ENCODE peak calls at places on chromosomes 13 and 19, in five cellular contexts. R is PC-9, I is Peyer's patch, J is A549, K is transverse colon. H is an unnamed sample.

GRCh38 chr19:31610036-31610435 is 260.8 kb upstream of the TSHZ3 start:
- DNase-seq in R (no peak), I (no peak), J (no peak), K (no peak), H (no peak)

GRCh38 chr13:20969182-20969581 is 66.6 kb upstream of the XPO4 start:
- DNase-seq in R (peak), I (no peak), J (peak), K (no peak), H (peak)

GRCh38 chr13:61142506-61142905 is 273.1 kb downstream of the PCDH20 start:
- DNase-seq in R (no peak), I (no peak), J (no peak), K (no peak), H (no peak)

GRCh38 chr19:44796701-44797115 is 12.2 kb upstream of the BCAM start:
- DNase-seq in R (no peak), I (peak), J (peak), K (no peak), H (peak)

GRCh38 chr13:41601718-41602445 is 144.5 kb downstream of the RGCC start:
- DNase-seq in R (no peak), I (no peak), J (no peak), K (no peak), H (no peak)

GRCh38 chr13:86882835-86883234 is 788.3 kb upstream of the SLITRK5 start:
- DNase-seq in R (no peak), I (no peak), J (no peak), K (no peak), H (no peak)

GRCh38 chr13:41742917-41743552 is 217.9 kb downstream of the VWA8 start:
- DNase-seq in R (no peak), I (no peak), J (no peak), K (no peak), H (no peak)

GRCh38 chr13:30968734-30969335 is 36.4 kb downstream of the TEX26 start:
- DNase-seq in R (no peak), I (no peak), J (no peak), K (no peak), H (peak)

GRCh38 chr13:49210669-49211068 is 9.5 kb upstream of the MLNR start:
- DNase-seq in R (no peak), I (no peak), J (no peak), K (no peak), H (no peak)

GRCh38 chr19:34172661-34173144 is 399 bp downstream of the LSM14A start:
- DNase-seq in R (no peak), I (peak), J (no peak), K (peak), H (no peak)

GRCh38 chr19:28737526-28737925 is 475.4 kb downstream of the UQCRFS1 start:
- DNase-seq in R (no peak), I (no peak), J (no peak), K (no peak), H (no peak)

GRCh38 chr19:38032151-38032550 is 125.1 kb downstream of the SIPA1L3 start:
- DNase-seq in R (no peak), I (no peak), J (no peak), K (no peak), H (no peak)

GRCh38 chr19:17855333-17856152 is 4.2 kb upstream of the RPL18A start:
- DNase-seq in R (peak), I (peak), J (peak), K (peak), H (peak)

GRCh38 chr13:32010137-32010536 is 21.4 kb upstream of the FRY start:
- DNase-seq in R (no peak), I (no peak), J (no peak), K (no peak), H (no peak)

GRCh38 chr19:13430790-13431582 is 75.3 kb downstream of the CACNA1A start:
- DNase-seq in R (no peak), I (peak), J (peak), K (peak), H (peak)

GRCh38 chr19:13053761-13054604 is 48.7 kb downstream of the LYL1 start:
- DNase-seq in R (peak), I (peak), J (peak), K (peak), H (peak)

GRCh38 chr13:104984296-104984818 is 1551.1 kb downstream of the EFNB2 start:
- DNase-seq in R (no peak), I (no peak), J (no peak), K (no peak), H (peak)

GRCh38 chr19:56725829-56726424 is 54.4 kb upstream of the ZNF835 start:
- DNase-seq in R (no peak), I (no peak), J (peak), K (no peak), H (peak)

GRCh38 chr19:9565900-9566705 is 18.2 kb downstream of the ZNF121 start:
- DNase-seq in R (peak), I (no peak), J (peak), K (no peak), H (no peak)

GRCh38 chr13:40786568-40786996 is 2.8 kb upstream of the SLC25A15 start:
- DNase-seq in R (no peak), I (peak), J (no peak), K (no peak), H (no peak)

GRCh38 chr19:9916719-9917118 is 19.6 kb downstream of the OLFM2 start:
- DNase-seq in R (no peak), I (no peak), J (no peak), K (no peak), H (no peak)

GRCh38 chr13:101875717-101876393 is 423.4 kb downstream of the ITGBL1 start:
- DNase-seq in R (peak), I (no peak), J (peak), K (no peak), H (peak)

GRCh38 chr13:114234266-114234644 is 442 bp upstream of the CDC16 start:
- DNase-seq in R (no peak), I (no peak), J (no peak), K (no peak), H (no peak)

GRCh38 chr13:64453831-64454230 is 2776.3 kb downstream of the PCDH9 start:
- DNase-seq in R (no peak), I (no peak), J (no peak), K (no peak), H (peak)

GRCh38 chr19:14091086-14091884 is 734 bp upstream of the SAMD1 start:
- DNase-seq in R (peak), I (peak), J (peak), K (peak), H (no peak)

GRCh38 chr19:42284066-42284501 is 15.0 kb downstream of the CIC start:
- DNase-seq in R (no peak), I (peak), J (peak), K (peak), H (peak)

GRCh38 chr13:91348906-91349435 is 1.5 kb downstream of the MIR17HG start:
- DNase-seq in R (peak), I (peak), J (peak), K (peak), H (no peak)

DNA sequence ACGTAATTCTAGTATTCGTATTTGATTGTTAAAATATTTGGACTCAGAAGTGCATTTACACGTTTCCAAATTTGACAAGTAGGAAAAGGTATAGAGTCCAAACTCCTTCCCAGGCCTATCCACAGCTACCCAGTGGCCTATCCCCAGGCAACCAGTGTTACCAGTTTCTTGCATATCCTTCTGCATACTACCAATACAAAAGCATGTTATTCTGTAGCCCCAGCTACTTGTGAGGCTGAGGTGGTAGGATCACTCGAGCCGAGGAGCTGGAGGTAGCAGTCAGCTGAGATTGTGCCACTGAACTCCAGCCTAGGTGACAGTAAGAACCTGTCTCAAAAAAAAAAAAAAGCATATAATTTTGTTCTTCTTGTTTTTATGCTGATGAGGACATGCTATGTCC is 67.1 kb downstream of the LRCH1 start:
- DNase-seq in R (no peak), I (no peak), J (no peak), K (no peak), H (no peak)
- H3K27ac ChIP-seq in R (no peak), I (no peak), J (no peak), K (no peak), H (no peak)

GRCh38 chr13:23497186-23497585 is 63.7 kb upstream of the SACS start:
- DNase-seq in R (no peak), I (no peak), J (no peak), K (no peak), H (no peak)
- TF ChIP-seq CTCF in R (no peak), I (no peak), J (no peak), K (no peak), H (no peak)

GRCh38 chr19:50199254-50199545 is 4.2 kb upstream of the MYH14 start:
- DNase-seq in R (no peak), I (no peak), J (no peak), K (no peak), H (no peak)
- H3K27ac ChIP-seq in R (no peak), I (no peak), J (no peak), K (peak), H (no peak)

DNA sequence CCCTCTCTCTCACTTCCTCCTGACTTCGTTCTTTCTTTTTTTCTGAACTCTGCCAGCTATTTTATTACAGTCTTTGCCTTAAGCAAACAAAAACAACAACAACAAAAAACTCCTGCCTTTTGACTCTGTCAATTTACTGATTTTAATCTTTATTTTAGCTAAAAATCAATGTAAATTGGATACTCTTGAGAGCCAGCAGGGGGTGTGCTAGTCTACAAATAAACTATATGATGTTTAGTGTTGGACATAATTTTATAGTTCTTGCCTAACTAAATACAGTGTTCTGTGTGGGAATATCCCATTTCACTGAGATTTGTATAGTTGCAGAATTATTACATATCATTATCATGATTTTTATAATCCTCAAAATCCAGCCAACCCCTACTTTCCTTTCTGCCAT is 1199.9 kb upstream of the SPRY2 start:
- DNase-seq in R (no peak), I (no peak), J (peak), K (no peak), H (peak)
- TF ChIP-seq CTCF in R (peak), I (no peak), J (no peak), K (no peak), H (no peak)

DNA sequence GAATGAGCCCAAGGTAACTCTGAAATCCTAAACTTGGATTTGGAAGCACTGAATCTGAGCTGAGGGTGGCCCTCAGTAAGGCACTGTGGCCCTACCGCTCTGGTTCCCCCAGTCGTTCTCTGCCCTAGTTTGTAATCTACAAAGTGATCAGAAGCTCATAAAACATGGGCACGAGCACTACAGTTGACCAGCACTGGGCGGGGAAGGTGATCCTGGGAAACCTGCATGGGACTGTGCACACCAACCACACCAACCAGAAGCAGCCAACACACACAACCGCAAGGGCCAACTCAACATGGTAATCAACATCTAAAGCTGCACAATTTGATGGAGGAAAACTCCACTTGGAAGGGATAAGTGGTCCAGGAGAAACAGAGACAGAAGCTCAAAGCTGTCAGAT is 22.9 kb downstream of the SLC7A1 start:
- DNase-seq in R (no peak), I (peak), J (no peak), K (peak), H (no peak)
- H3K27ac ChIP-seq in R (no peak), I (peak), J (no peak), K (peak), H (no peak)

GRCh38 chr19:40762754-40763153 is 11.8 kb downstream of the SNRPA start:
- DNase-seq in R (no peak), I (no peak), J (no peak), K (no peak), H (no peak)

GRCh38 chr19:40768936-40769335 is 6.4 kb upstream of the MIA start:
- DNase-seq in R (no peak), I (no peak), J (no peak), K (no peak), H (no peak)

GRCh38 chr19:40758491-40758890 is 7.5 kb downstream of the SNRPA start:
- DNase-seq in R (no peak), I (no peak), J (no peak), K (no peak), H (no peak)

GRCh38 chr19:40759352-40759751 is 8.3 kb downstream of the SNRPA start:
- DNase-seq in R (no peak), I (no peak), J (no peak), K (no peak), H (no peak)

DNA sequence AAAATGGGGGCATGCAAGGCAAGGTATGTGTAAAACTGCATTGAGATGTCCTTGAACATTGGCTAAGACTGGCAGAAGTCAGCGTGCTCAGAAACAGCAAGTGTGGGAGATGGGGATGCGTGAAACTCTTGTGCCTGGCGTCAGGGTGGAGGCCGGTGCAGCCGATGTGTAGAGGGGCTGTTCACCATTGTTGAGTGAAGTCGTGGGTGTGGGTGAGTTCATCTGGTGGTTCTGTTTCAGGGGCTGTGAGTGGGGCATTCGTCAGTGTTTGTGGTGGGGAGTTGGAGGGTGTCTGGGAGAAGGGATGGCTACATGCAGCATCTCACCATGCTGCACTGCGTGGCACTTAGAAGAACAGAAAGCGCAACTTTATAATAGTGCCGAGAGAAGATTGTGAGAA is 11.4 kb upstream of the MIA start:
- DNase-seq in R (no peak), I (no peak), J (no peak), K (no peak), H (no peak)
- TF ChIP-seq CTCF in R (no peak), I (no peak), J (no peak), K (no peak), H (no peak)

GRCh38 chr13:110109910-110110309 is 197.0 kb downstream of the COL4A1 start:
- DNase-seq in R (no peak), I (no peak), J (no peak), K (peak), H (peak)

GRCh38 chr13:110108348-110109139 is 198.4 kb downstream of the COL4A1 start:
- DNase-seq in R (peak), I (peak), J (peak), K (peak), H (peak)

GRCh38 chr13:110110783-110111182 is 196.2 kb downstream of the COL4A1 start:
- DNase-seq in R (no peak), I (no peak), J (no peak), K (no peak), H (no peak)

GRCh38 chr13:110107568-110108347 is 199.2 kb downstream of the COL4A1 start:
- DNase-seq in R (no peak), I (no peak), J (peak), K (no peak), H (no peak)

DNA sequence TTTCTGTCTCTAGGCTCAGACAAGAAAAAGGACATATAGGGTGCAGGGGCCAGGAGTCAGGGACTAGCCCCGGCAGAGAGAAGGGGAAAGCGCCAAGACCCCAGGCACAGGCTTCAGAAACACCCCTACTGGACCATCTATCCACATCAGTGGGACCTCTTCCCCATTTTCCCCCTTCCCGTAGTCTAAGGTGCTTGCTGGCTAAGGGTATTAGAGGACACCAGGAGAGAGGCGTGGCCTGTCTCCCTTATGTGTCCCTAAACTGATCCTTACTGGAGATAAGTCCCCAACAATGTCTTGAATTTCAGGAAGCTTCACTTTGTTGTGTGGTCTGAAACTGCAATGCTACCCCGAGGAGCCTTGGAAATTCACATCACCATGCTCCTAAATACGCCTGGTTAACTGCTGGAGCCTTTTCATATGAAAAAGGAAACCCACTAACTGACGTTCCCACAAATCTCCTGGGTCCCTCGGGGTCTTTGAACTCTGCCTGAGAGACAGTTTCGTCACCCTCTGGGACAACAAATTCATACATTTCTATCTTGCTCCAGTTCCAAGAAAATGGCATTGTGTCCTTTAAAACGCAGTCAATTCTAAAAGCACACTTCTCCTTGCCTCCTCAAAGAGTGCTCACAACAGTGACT is 197.7 kb downstream of the COL4A1 start:
- DNase-seq in R (peak), I (no peak), J (no peak), K (no peak), H (no peak)
- H3K27ac ChIP-seq in R (peak), I (no peak), J (peak), K (peak), H (no peak)

GRCh38 chr19:46616631-46617322 is 8.1 kb downstream of the PTGIR start:
- DNase-seq in R (peak), I (no peak), J (peak), K (peak), H (peak)
- TF ChIP-seq CTCF in R (peak), I (peak), J (peak), K (peak), H (peak)

GRCh38 chr13:50589651-50590054 is 253.8 kb downstream of the DLEU7 start:
- DNase-seq in R (no peak), I (no peak), J (peak), K (no peak), H (peak)

GRCh38 chr13:50588736-50589135 is 254.8 kb downstream of the DLEU7 start:
- DNase-seq in R (no peak), I (no peak), J (no peak), K (no peak), H (no peak)

GRCh38 chr13:50587839-50588373 is 255.6 kb downstream of the DLEU7 start:
- DNase-seq in R (no peak), I (no peak), J (no peak), K (no peak), H (peak)

GRCh38 chr13:50587122-50587521 is 256.4 kb downstream of the DLEU7 start:
- DNase-seq in R (no peak), I (no peak), J (no peak), K (no peak), H (no peak)

GRCh38 chr13:50589139-50589538 is 254.4 kb downstream of the DLEU7 start:
- DNase-seq in R (no peak), I (no peak), J (no peak), K (no peak), H (peak)
- H3K27ac ChIP-seq in R (no peak), I (no peak), J (no peak), K (no peak), H (no peak)

H was measured in cardiac muscle cell.